ENCODE peak calls at places on chromosomes 2 and 18, in five cellular contexts. C is HT1080, X is substantia nigra, M is Right ventricle myocardium superior, E is NCI-H2029. J is an unnamed sample.

GRCh38 chr2:203586696-203587095 is 51.6 kb upstream of the RAPH1 start:
- DNase-seq in C (no peak), X (no peak), M (no peak), E (no peak), J (no peak)

GRCh38 chr2:47607315-47608061 is 175.5 kb upstream of the MSH6 start:
- DNase-seq in C (no peak), X (no peak), M (no peak), E (no peak), J (no peak)

GRCh38 chr18:56038258-56039030 is 450.5 kb upstream of the TCF4 start:
- DNase-seq in C (no peak), X (no peak), M (no peak), E (no peak), J (no peak)

GRCh38 chr2:240974771-240975572 is 23.4 kb upstream of the SNED1 start:
- DNase-seq in C (peak; percentile 19), X (no peak), M (peak; percentile 24), E (no peak), J (no peak)

GRCh38 chr2:205792908-205793307 is 110.6 kb downstream of the NRP2 start:
- DNase-seq in C (no peak), X (no peak), M (no peak), E (no peak), J (peak; percentile 45)

GRCh38 chr2:172743143-172743542 is 7.5 kb downstream of the RAPGEF4 start:
- DNase-seq in C (no peak), X (no peak), M (no peak), E (no peak), J (no peak)

GRCh38 chr2:70946832-70947442 is 11.2 kb downstream of the ATP6V1B1 start:
- DNase-seq in C (peak; percentile 61), X (no peak), M (no peak), E (peak; percentile 55), J (peak; percentile 54)

GRCh38 chr2:48427552-48427951 is 102.4 kb upstream of the STON1 start:
- DNase-seq in C (no peak), X (no peak), M (no peak), E (no peak), J (no peak)

GRCh38 chr2:127479866-127480743 is 46.2 kb downstream of the IWS1 start:
- DNase-seq in C (no peak), X (no peak), M (no peak), E (no peak), J (no peak)

GRCh38 chr18:55338955-55339662 is 248.9 kb downstream of the TCF4 start:
- DNase-seq in C (no peak), X (no peak), M (no peak), E (no peak), J (no peak)

GRCh38 chr2:238134393-238134785 is 4.1 kb upstream of the KLHL30 start:
- DNase-seq in C (no peak), X (no peak), M (peak; percentile 33), E (no peak), J (no peak)